ENCODE peak calls at places on chromosomes 2 and 18, in seven cellular contexts. M is EH; S is cardiac muscle cell; P is left lobe of liver; L is cardiac fibroblast; Y is CD8-positive, alpha-beta memory T cell; D is GM18507. Q is an unnamed sample.

GRCh38 chr2:134911386-134911785 is 7.2 kb upstream of the CCNT2 start:
- DNase-seq in P (no peak), D (no peak), Y (no peak), S (no peak), M (no peak), L (no peak), Q (no peak)

GRCh38 chr2:170715062-170715931 is at the start of gene SP5:
- DNase-seq in L (peak), Y (peak), D (no peak), M (peak), S (peak), P (peak), Q (peak)

GRCh38 chr2:1743396-1744150 is 742 bp downstream of the PXDN start:
- DNase-seq in S (peak), D (no peak), M (peak), L (peak), P (peak), Y (no peak), Q (peak)

GRCh38 chr2:224208034-224208433 is 168.9 kb upstream of the SERPINE2 start:
- DNase-seq in D (no peak), P (no peak), S (no peak), M (peak), Y (no peak), L (no peak), Q (no peak)

GRCh38 chr2:208112969-208113368 is 11.4 kb downstream of the CRYGD start:
- DNase-seq in P (no peak), D (no peak), S (no peak), L (no peak), M (no peak), Y (no peak), Q (no peak)

GRCh38 chr2:217451634-217452033 is 551.2 kb downstream of the TNS1 start:
- DNase-seq in D (no peak), P (no peak), S (no peak), M (peak), L (peak), Y (no peak), Q (peak)

GRCh38 chr2:182379235-182379634 is 47.6 kb downstream of the PDE1A start:
- DNase-seq in L (peak), S (no peak), D (no peak), Y (no peak), M (peak), P (no peak), Q (no peak)

GRCh38 chr2:215311625-215312394 is at the start of gene ATIC:
- DNase-seq in Y (peak), L (peak), M (peak), P (peak), S (peak), D (peak), Q (peak)

GRCh38 chr18:48796491-48797205 is 154.1 kb downstream of the SMAD7 start:
- DNase-seq in M (no peak), D (no peak), P (peak), S (no peak), Y (no peak), L (no peak), Q (no peak)

GRCh38 chr2:54770211-54770610 is 46.7 kb downstream of the EML6 start:
- DNase-seq in M (no peak), S (no peak), L (no peak), Y (no peak), P (no peak), D (no peak), Q (no peak)

GRCh38 chr18:78737006-78737915 is 242.4 kb upstream of the SALL3 start:
- DNase-seq in S (no peak), Y (no peak), M (no peak), L (no peak), D (no peak), P (peak), Q (no peak)